ENCODE peak calls at places on chromosomes 13 and 19, in five cellular contexts. One of them, this sample, is unnamed.

GRCh38 chr13:21225082-21225481 is 48.6 kb downstream of the MRPL57 start:
- DNase-seq in AG04450: no peak
- DNase-seq in WERI-Rb-1: no peak
- DNase-seq in transverse colon: no peak
- DNase-seq in Peyer's patch: no peak
- DNase-seq in this sample: no peak

GRCh38 chr19:29665826-29666633 is 769 bp downstream of the PLEKHF1 start:
- DNase-seq in AG04450: no peak
- DNase-seq in WERI-Rb-1: no peak
- DNase-seq in transverse colon: peak; percentile 41
- DNase-seq in Peyer's patch: peak; percentile 58
- DNase-seq in this sample: no peak

GRCh38 chr13:25384747-25385270 is 13.0 kb downstream of the ATP8A2 start:
- DNase-seq in AG04450: no peak
- DNase-seq in WERI-Rb-1: no peak
- DNase-seq in transverse colon: no peak
- DNase-seq in Peyer's patch: no peak
- DNase-seq in this sample: no peak

GRCh38 chr19:3441089-3441985 is 39.0 kb downstream of the SMIM24 start:
- DNase-seq in AG04450: no peak
- DNase-seq in WERI-Rb-1: peak; percentile 58
- DNase-seq in transverse colon: no peak
- DNase-seq in Peyer's patch: no peak
- DNase-seq in this sample: no peak

GRCh38 chr19:38210458-38210987 is 13.5 kb downstream of the DPF1 start:
- DNase-seq in AG04450: no peak
- DNase-seq in WERI-Rb-1: no peak
- DNase-seq in transverse colon: peak; percentile 21
- DNase-seq in Peyer's patch: no peak
- DNase-seq in this sample: no peak

GRCh38 chr19:29771708-29772415 is 39.9 kb upstream of the CCNE1 start:
- DNase-seq in AG04450: peak; percentile 4
- DNase-seq in WERI-Rb-1: peak; percentile 71
- DNase-seq in transverse colon: peak; percentile 48
- DNase-seq in Peyer's patch: peak; percentile 59
- DNase-seq in this sample: no peak

GRCh38 chr19:10766681-10767201 is 48.9 kb downstream of the DNM2 start:
- DNase-seq in AG04450: no peak
- DNase-seq in WERI-Rb-1: no peak
- DNase-seq in transverse colon: no peak
- DNase-seq in Peyer's patch: no peak
- DNase-seq in this sample: no peak

GRCh38 chr13:83881917-83882625 is at the start of gene SLITRK1:
- DNase-seq in AG04450: peak; percentile 42
- DNase-seq in WERI-Rb-1: peak; percentile 89
- DNase-seq in transverse colon: no peak
- DNase-seq in Peyer's patch: no peak
- DNase-seq in this sample: no peak

GRCh38 chr19:1379961-1380489 is 3.7 kb upstream of the NDUFS7 start:
- DNase-seq in AG04450: no peak
- DNase-seq in WERI-Rb-1: no peak
- DNase-seq in transverse colon: no peak
- DNase-seq in Peyer's patch: no peak
- DNase-seq in this sample: no peak
- H3K4me3 ChIP-seq in AG04450: no peak overlapping the region
- H3K4me3 ChIP-seq in WERI-Rb-1: no peak overlapping the region
- H3K4me3 ChIP-seq in transverse colon: no peak overlapping the region
- H3K4me3 ChIP-seq in Peyer's patch: no peak overlapping the region
- H3K4me3 ChIP-seq in this sample: no peak overlapping the region

GRCh38 chr19:49070416-49070815 is 2.1 kb downstream of the KCNA7 start:
- DNase-seq in AG04450: no peak
- DNase-seq in WERI-Rb-1: no peak
- DNase-seq in transverse colon: no peak
- DNase-seq in Peyer's patch: no peak
- DNase-seq in this sample: no peak
- TF ChIP-seq CTCF in AG04450: no peak
- TF ChIP-seq CTCF in WERI-Rb-1: no peak
- TF ChIP-seq CTCF in transverse colon: no peak
- TF ChIP-seq CTCF in Peyer's patch: no peak
- TF ChIP-seq CTCF in this sample: no peak

GRCh38 chr13:96992633-96993032 is 1.6 kb downstream of the OXGR1 start:
- DNase-seq in AG04450: no peak
- DNase-seq in WERI-Rb-1: peak; percentile 66
- DNase-seq in transverse colon: no peak
- DNase-seq in Peyer's patch: no peak
- DNase-seq in this sample: no peak
- H3K27me3 ChIP-seq in AG04450: peaks cover 28% of the 10 kb centered on the region
- H3K27me3 ChIP-seq in WERI-Rb-1: no peaks in the 10 kb centered on the region
- H3K27me3 ChIP-seq in transverse colon: peaks cover 18% of the 10 kb centered on the region
- H3K27me3 ChIP-seq in Peyer's patch: no peaks in the 10 kb centered on the region
- H3K27me3 ChIP-seq in this sample: no peaks in the 10 kb centered on the region

GRCh38 chr19:19271828-19272599 is 1.1 kb downstream of the TM6SF2 start:
- DNase-seq in AG04450: no peak
- DNase-seq in WERI-Rb-1: no peak
- DNase-seq in transverse colon: no peak
- DNase-seq in Peyer's patch: peak; percentile 79
- DNase-seq in this sample: no peak
- H3K4me3 ChIP-seq in AG04450: peak overlapping the region; percentile 55
- H3K4me3 ChIP-seq in WERI-Rb-1: peak overlapping the region; percentile 52
- H3K4me3 ChIP-seq in transverse colon: peak overlapping the region; percentile 57
- H3K4me3 ChIP-seq in Peyer's patch: peak overlapping the region; percentile 78
- H3K4me3 ChIP-seq in this sample: no peak overlapping the region

GRCh38 chr13:29339386-29340272 is 255.9 kb downstream of the SLC7A1 start:
- DNase-seq in AG04450: no peak
- DNase-seq in WERI-Rb-1: no peak
- DNase-seq in transverse colon: no peak
- DNase-seq in Peyer's patch: no peak
- DNase-seq in this sample: no peak
- TF ChIP-seq CTCF in AG04450: no peak
- TF ChIP-seq CTCF in WERI-Rb-1: no peak
- TF ChIP-seq CTCF in transverse colon: no peak
- TF ChIP-seq CTCF in Peyer's patch: no peak
- TF ChIP-seq CTCF in this sample: no peak

GRCh38 chr13:35472308-35473008 is 4.0 kb downstream of the MAB21L1 start:
- DNase-seq in AG04450: no peak
- DNase-seq in WERI-Rb-1: peak; percentile 33
- DNase-seq in transverse colon: no peak
- DNase-seq in Peyer's patch: no peak
- DNase-seq in this sample: no peak
- H3K27me3 ChIP-seq in AG04450: peaks cover 66% of the 10 kb centered on the region
- H3K27me3 ChIP-seq in WERI-Rb-1: no peaks in the 10 kb centered on the region
- H3K27me3 ChIP-seq in transverse colon: peaks cover 90% of the 10 kb centered on the region
- H3K27me3 ChIP-seq in Peyer's patch: peaks cover 10% of the 10 kb centered on the region
- H3K27me3 ChIP-seq in this sample: no peaks in the 10 kb centered on the region

GRCh38 chr19:45528149-45528743 is 21.0 kb downstream of the VASP start:
- DNase-seq in AG04450: no peak
- DNase-seq in WERI-Rb-1: peak; percentile 45
- DNase-seq in transverse colon: no peak
- DNase-seq in Peyer's patch: no peak
- DNase-seq in this sample: no peak
- H3K4me3 ChIP-seq in AG04450: no peak overlapping the region
- H3K4me3 ChIP-seq in WERI-Rb-1: no peak overlapping the region
- H3K4me3 ChIP-seq in transverse colon: peak overlapping the region; percentile 54
- H3K4me3 ChIP-seq in Peyer's patch: peak overlapping the region; percentile 48
- H3K4me3 ChIP-seq in this sample: no peak overlapping the region

GRCh38 chr19:39372047-39372802 is 18.7 kb downstream of the PAF1 start:
- DNase-seq in AG04450: peak; percentile 79
- DNase-seq in WERI-Rb-1: no peak
- DNase-seq in transverse colon: peak; percentile 57
- DNase-seq in Peyer's patch: peak; percentile 72
- DNase-seq in this sample: no peak

GRCh38 chr19:39375929-39376328 is 15.0 kb downstream of the PAF1 start:
- DNase-seq in AG04450: no peak
- DNase-seq in WERI-Rb-1: no peak
- DNase-seq in transverse colon: no peak
- DNase-seq in Peyer's patch: no peak
- DNase-seq in this sample: no peak

GRCh38 chr19:39370735-39371134 is 20.2 kb downstream of the PAF1 start:
- DNase-seq in AG04450: no peak
- DNase-seq in WERI-Rb-1: no peak
- DNase-seq in transverse colon: no peak
- DNase-seq in Peyer's patch: no peak
- DNase-seq in this sample: no peak

GRCh38 chr19:39369200-39369599 is 21.7 kb downstream of the PAF1 start:
- DNase-seq in AG04450: no peak
- DNase-seq in WERI-Rb-1: no peak
- DNase-seq in transverse colon: no peak
- DNase-seq in Peyer's patch: no peak
- DNase-seq in this sample: no peak

DNA sequence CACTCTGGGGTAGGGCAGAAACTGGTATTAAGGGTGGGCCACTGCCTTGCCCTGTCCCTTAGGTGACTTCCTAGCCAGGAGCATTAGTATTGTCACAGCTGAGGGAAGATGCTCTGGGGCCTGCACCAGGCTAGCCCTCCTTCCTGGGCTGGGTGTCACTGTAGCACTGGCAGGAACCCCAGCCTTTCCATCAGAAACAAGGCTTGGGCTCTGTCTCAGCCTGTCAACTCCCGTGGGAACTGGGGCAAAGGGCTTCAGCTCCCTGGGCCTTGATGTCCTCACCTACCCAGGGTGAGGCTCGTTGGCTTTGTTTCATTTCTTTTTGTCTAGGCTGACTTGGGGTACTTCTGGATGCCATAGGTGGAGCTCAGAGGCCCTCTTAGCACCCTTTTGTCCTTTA is 18.0 kb downstream of the PAF1 start:
- DNase-seq in AG04450: no peak
- DNase-seq in WERI-Rb-1: no peak
- DNase-seq in transverse colon: no peak
- DNase-seq in Peyer's patch: no peak
- DNase-seq in this sample: no peak
- TF ChIP-seq CTCF in AG04450: no peak
- TF ChIP-seq CTCF in WERI-Rb-1: no peak
- TF ChIP-seq CTCF in transverse colon: no peak
- TF ChIP-seq CTCF in Peyer's patch: no peak
- TF ChIP-seq CTCF in this sample: no peak